ENCODE peak calls at places on chromosomes 2 and 18, in seven cellular contexts. One of them, this sample, is unnamed.

GRCh38 chr2:211611061-211611518 is 927.5 kb downstream of the ERBB4 start:
- DNase-seq in GM20000: peak; percentile 16
- DNase-seq in OCI-LY7: no peak
- DNase-seq in endothelial cell: no peak
- DNase-seq in mesothelial cell of epicardium: no peak
- DNase-seq in left ventricle myocardium inferior: no peak
- DNase-seq in H9: no peak
- DNase-seq in this sample: no peak

GRCh38 chr2:60551241-60552095 is 2.0 kb downstream of the BCL11A start:
- DNase-seq in GM20000: peak; percentile 29
- DNase-seq in H9: peak; percentile 63
- DNase-seq in OCI-LY7: peak; percentile 66
- DNase-seq in left ventricle myocardium inferior: no peak
- DNase-seq in endothelial cell: peak; percentile 50
- DNase-seq in mesothelial cell of epicardium: no peak
- DNase-seq in this sample: no peak

GRCh38 chr2:173493874-173494273 is 139.2 kb downstream of the CDCA7 start:
- DNase-seq in GM20000: no peak
- DNase-seq in mesothelial cell of epicardium: no peak
- DNase-seq in endothelial cell: no peak
- DNase-seq in H9: no peak
- DNase-seq in OCI-LY7: no peak
- DNase-seq in left ventricle myocardium inferior: no peak
- DNase-seq in this sample: no peak

GRCh38 chr18:51522821-51523220 is 325.3 kb upstream of the MEX3C start:
- DNase-seq in GM20000: no peak
- DNase-seq in endothelial cell: no peak
- DNase-seq in mesothelial cell of epicardium: no peak
- DNase-seq in H9: no peak
- DNase-seq in left ventricle myocardium inferior: no peak
- DNase-seq in OCI-LY7: no peak
- DNase-seq in this sample: no peak

GRCh38 chr18:57915848-57916596 is 112.9 kb upstream of the ATP8B1 start:
- DNase-seq in OCI-LY7: peak; percentile 9
- DNase-seq in endothelial cell: peak; percentile 15
- DNase-seq in left ventricle myocardium inferior: no peak
- DNase-seq in GM20000: no peak
- DNase-seq in mesothelial cell of epicardium: no peak
- DNase-seq in H9: no peak
- DNase-seq in this sample: no peak

GRCh38 chr2:241809383-241810303 is 650 bp downstream of the NEU4 start:
- DNase-seq in GM20000: peak; percentile 35
- DNase-seq in OCI-LY7: no peak
- DNase-seq in endothelial cell: no peak
- DNase-seq in H9: no peak
- DNase-seq in left ventricle myocardium inferior: no peak
- DNase-seq in mesothelial cell of epicardium: no peak
- DNase-seq in this sample: peak; percentile 41

GRCh38 chr2:222919841-222920609 is 59.2 kb downstream of the ACSL3 start:
- DNase-seq in OCI-LY7: no peak
- DNase-seq in H9: no peak
- DNase-seq in endothelial cell: no peak
- DNase-seq in GM20000: no peak
- DNase-seq in left ventricle myocardium inferior: no peak
- DNase-seq in mesothelial cell of epicardium: no peak
- DNase-seq in this sample: no peak

GRCh38 chr2:44044281-44044720 is 48.5 kb upstream of the LRPPRC start:
- DNase-seq in mesothelial cell of epicardium: peak; percentile 60
- DNase-seq in H9: peak; percentile 93
- DNase-seq in GM20000: peak; percentile 86
- DNase-seq in OCI-LY7: peak; percentile 86
- DNase-seq in left ventricle myocardium inferior: peak; percentile 52
- DNase-seq in endothelial cell: peak; percentile 88
- DNase-seq in this sample: peak; percentile 83

GRCh38 chr18:55912919-55913318 is 324.9 kb upstream of the TCF4 start:
- DNase-seq in mesothelial cell of epicardium: no peak
- DNase-seq in GM20000: no peak
- DNase-seq in left ventricle myocardium inferior: no peak
- DNase-seq in endothelial cell: no peak
- DNase-seq in OCI-LY7: no peak
- DNase-seq in H9: no peak
- DNase-seq in this sample: no peak

GRCh38 chr18:51275712-51276473 is 78.4 kb upstream of the MEX3C start:
- DNase-seq in H9: no peak
- DNase-seq in left ventricle myocardium inferior: peak; percentile 36
- DNase-seq in endothelial cell: no peak
- DNase-seq in mesothelial cell of epicardium: peak; percentile 30
- DNase-seq in OCI-LY7: no peak
- DNase-seq in GM20000: no peak
- DNase-seq in this sample: no peak

GRCh38 chr2:37344453-37345361 is at the start of gene QPCT:
- DNase-seq in OCI-LY7: peak; percentile 68
- DNase-seq in endothelial cell: peak; percentile 63
- DNase-seq in left ventricle myocardium inferior: peak; percentile 53
- DNase-seq in H9: no peak
- DNase-seq in GM20000: peak; percentile 82
- DNase-seq in mesothelial cell of epicardium: no peak
- DNase-seq in this sample: peak; percentile 74

GRCh38 chr2:57371186-57371585 is 675.4 kb upstream of the VRK2 start:
- DNase-seq in left ventricle myocardium inferior: no peak
- DNase-seq in OCI-LY7: no peak
- DNase-seq in H9: no peak
- DNase-seq in mesothelial cell of epicardium: no peak
- DNase-seq in GM20000: no peak
- DNase-seq in endothelial cell: no peak
- DNase-seq in this sample: no peak

GRCh38 chr2:171432969-171433762 is 624 bp downstream of the METTL8 start:
- DNase-seq in endothelial cell: no peak
- DNase-seq in H9: peak; percentile 45
- DNase-seq in GM20000: peak; percentile 47
- DNase-seq in OCI-LY7: peak; percentile 88
- DNase-seq in mesothelial cell of epicardium: no peak
- DNase-seq in left ventricle myocardium inferior: no peak
- DNase-seq in this sample: peak; percentile 54

GRCh38 chr2:120203341-120204021 is 19.7 kb downstream of the TMEM185B start:
- DNase-seq in OCI-LY7: no peak
- DNase-seq in mesothelial cell of epicardium: no peak
- DNase-seq in H9: peak; percentile 30
- DNase-seq in endothelial cell: no peak
- DNase-seq in left ventricle myocardium inferior: no peak
- DNase-seq in GM20000: no peak
- DNase-seq in this sample: no peak

GRCh38 chr2:240189686-240190085 is 49.2 kb upstream of the OTOS start:
- DNase-seq in OCI-LY7: no peak
- DNase-seq in left ventricle myocardium inferior: no peak
- DNase-seq in mesothelial cell of epicardium: no peak
- DNase-seq in H9: no peak
- DNase-seq in GM20000: no peak
- DNase-seq in endothelial cell: no peak
- DNase-seq in this sample: no peak

GRCh38 chr2:186068154-186068826 is 329.7 kb downstream of the FSIP2 start:
- DNase-seq in H9: no peak
- DNase-seq in OCI-LY7: no peak
- DNase-seq in left ventricle myocardium inferior: peak; percentile 30
- DNase-seq in GM20000: no peak
- DNase-seq in endothelial cell: no peak
- DNase-seq in mesothelial cell of epicardium: no peak
- DNase-seq in this sample: no peak

GRCh38 chr2:39657538-39657937 is 8.2 kb upstream of the TMEM178A start:
- DNase-seq in endothelial cell: no peak
- DNase-seq in GM20000: no peak
- DNase-seq in left ventricle myocardium inferior: no peak
- DNase-seq in H9: no peak
- DNase-seq in OCI-LY7: no peak
- DNase-seq in mesothelial cell of epicardium: no peak
- DNase-seq in this sample: no peak

GRCh38 chr2:196073521-196073920 is 4.9 kb upstream of the DNAH7 start:
- DNase-seq in H9: no peak
- DNase-seq in OCI-LY7: no peak
- DNase-seq in mesothelial cell of epicardium: no peak
- DNase-seq in left ventricle myocardium inferior: no peak
- DNase-seq in GM20000: no peak
- DNase-seq in endothelial cell: no peak
- DNase-seq in this sample: no peak
- TF ChIP-seq CTCF in H9: no peak
- TF ChIP-seq CTCF in OCI-LY7: no peak
- TF ChIP-seq CTCF in mesothelial cell of epicardium: no peak
- TF ChIP-seq CTCF in left ventricle myocardium inferior: no peak
- TF ChIP-seq CTCF in GM20000: no peak
- TF ChIP-seq CTCF in endothelial cell: no peak
- TF ChIP-seq CTCF in this sample: no peak

DNA sequence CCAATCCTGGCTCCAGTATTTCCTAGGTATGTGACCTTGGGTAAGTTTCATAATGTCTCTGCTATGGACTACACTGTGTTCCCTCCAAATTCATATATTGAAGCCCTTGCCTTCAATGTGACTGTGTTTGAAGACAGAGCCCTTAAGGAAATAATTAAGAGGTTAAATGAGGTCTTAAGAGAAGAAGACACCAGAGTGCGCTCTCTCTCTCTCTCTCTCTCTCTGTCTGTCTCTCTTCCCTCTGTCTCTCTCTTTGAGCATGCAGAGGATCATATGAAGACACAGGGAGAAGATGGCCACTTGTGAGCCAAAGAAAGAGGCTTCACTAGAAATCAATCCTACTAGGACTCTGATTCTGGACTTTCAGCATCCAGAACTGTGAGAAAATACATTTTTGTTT is 52.2 kb downstream of the NXPH2 start:
- DNase-seq in left ventricle myocardium inferior: no peak
- DNase-seq in endothelial cell: no peak
- DNase-seq in mesothelial cell of epicardium: no peak
- DNase-seq in GM20000: no peak
- DNase-seq in OCI-LY7: no peak
- DNase-seq in H9: no peak
- DNase-seq in this sample: no peak
- TF ChIP-seq CTCF in left ventricle myocardium inferior: no peak
- TF ChIP-seq CTCF in endothelial cell: no peak
- TF ChIP-seq CTCF in mesothelial cell of epicardium: no peak
- TF ChIP-seq CTCF in GM20000: no peak
- TF ChIP-seq CTCF in OCI-LY7: no peak
- TF ChIP-seq CTCF in H9: peak; percentile 43
- TF ChIP-seq CTCF in this sample: no peak

GRCh38 chr2:69027060-69027459 is 14.1 kb downstream of the ANTXR1 start:
- DNase-seq in GM20000: no peak
- DNase-seq in mesothelial cell of epicardium: no peak
- DNase-seq in OCI-LY7: no peak
- DNase-seq in H9: no peak
- DNase-seq in endothelial cell: no peak
- DNase-seq in left ventricle myocardium inferior: no peak
- DNase-seq in this sample: no peak

GRCh38 chr2:69023236-69023635 is 10.3 kb downstream of the ANTXR1 start:
- DNase-seq in OCI-LY7: no peak
- DNase-seq in mesothelial cell of epicardium: no peak
- DNase-seq in endothelial cell: no peak
- DNase-seq in left ventricle myocardium inferior: no peak
- DNase-seq in GM20000: no peak
- DNase-seq in H9: no peak
- DNase-seq in this sample: no peak

GRCh38 chr2:69026638-69027037 is 13.7 kb downstream of the ANTXR1 start:
- DNase-seq in H9: no peak
- DNase-seq in OCI-LY7: no peak
- DNase-seq in left ventricle myocardium inferior: no peak
- DNase-seq in GM20000: no peak
- DNase-seq in mesothelial cell of epicardium: no peak
- DNase-seq in endothelial cell: no peak
- DNase-seq in this sample: no peak

GRCh38 chr2:69022548-69022947 is 9.6 kb downstream of the ANTXR1 start:
- DNase-seq in OCI-LY7: no peak
- DNase-seq in H9: no peak
- DNase-seq in GM20000: no peak
- DNase-seq in endothelial cell: no peak
- DNase-seq in left ventricle myocardium inferior: no peak
- DNase-seq in mesothelial cell of epicardium: no peak
- DNase-seq in this sample: no peak

GRCh38 chr2:69026026-69026425 is 13.0 kb downstream of the ANTXR1 start:
- DNase-seq in OCI-LY7: peak; percentile 34
- DNase-seq in endothelial cell: peak; percentile 72
- DNase-seq in H9: peak; percentile 43
- DNase-seq in GM20000: peak; percentile 52
- DNase-seq in mesothelial cell of epicardium: no peak
- DNase-seq in left ventricle myocardium inferior: no peak
- DNase-seq in this sample: peak; percentile 49
- TF ChIP-seq CTCF in OCI-LY7: peak; percentile 81
- TF ChIP-seq CTCF in endothelial cell: peak; percentile 69
- TF ChIP-seq CTCF in H9: peak; percentile 77
- TF ChIP-seq CTCF in GM20000: peak; percentile 43
- TF ChIP-seq CTCF in mesothelial cell of epicardium: no peak
- TF ChIP-seq CTCF in left ventricle myocardium inferior: peak; percentile 70
- TF ChIP-seq CTCF in this sample: peak; percentile 65

DNA sequence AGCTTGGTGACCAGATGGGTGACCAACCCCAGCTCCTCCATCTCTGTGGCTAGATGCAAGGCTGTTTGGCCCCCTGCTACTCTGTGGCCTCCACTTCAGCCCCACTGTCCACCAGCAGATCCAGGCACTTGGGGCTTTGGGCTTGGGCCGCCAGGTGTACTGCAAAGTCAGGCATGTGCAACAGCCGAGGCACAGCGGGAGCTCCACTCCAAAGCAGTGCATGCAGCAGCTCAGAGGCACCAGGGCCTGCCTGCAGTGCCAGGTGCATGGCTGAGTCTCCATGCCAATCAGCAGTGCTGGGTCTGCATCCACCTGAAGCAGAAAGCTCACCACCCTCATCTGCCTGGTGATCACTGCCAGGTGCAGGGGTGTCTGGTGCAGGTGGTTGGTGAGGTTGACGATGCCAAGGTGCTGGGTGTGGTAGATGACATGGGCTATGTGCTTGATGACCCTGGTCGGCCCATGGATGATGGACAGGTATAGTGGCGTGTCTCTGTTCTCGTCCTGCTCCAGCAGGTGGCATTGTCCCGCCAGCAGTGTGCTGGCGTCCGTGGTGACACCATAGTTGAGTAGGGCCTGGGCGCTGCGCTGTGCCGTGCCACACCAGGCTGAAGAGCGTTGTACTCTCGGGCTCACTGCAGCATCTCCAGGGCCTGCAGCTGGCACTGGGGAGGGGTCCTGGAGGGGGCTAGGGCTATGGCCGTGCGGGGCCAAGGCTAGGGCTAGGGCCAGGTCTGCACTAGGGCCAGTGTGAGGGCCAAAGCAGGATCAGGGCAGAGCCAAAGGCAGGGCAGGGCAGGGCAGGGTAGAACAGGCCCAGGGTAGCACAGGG is 1.0 kb upstream of the ANKRD62 start:
- DNase-seq in left ventricle myocardium inferior: no peak
- DNase-seq in endothelial cell: peak; percentile 63
- DNase-seq in mesothelial cell of epicardium: no peak
- DNase-seq in GM20000: peak; percentile 69
- DNase-seq in H9: peak; percentile 72
- DNase-seq in OCI-LY7: no peak
- DNase-seq in this sample: peak; percentile 68
- TF ChIP-seq CTCF in left ventricle myocardium inferior: peak; percentile 57
- TF ChIP-seq CTCF in endothelial cell: no peak
- TF ChIP-seq CTCF in mesothelial cell of epicardium: no peak
- TF ChIP-seq CTCF in GM20000: peak; percentile 27
- TF ChIP-seq CTCF in H9: peak; percentile 63
- TF ChIP-seq CTCF in OCI-LY7: peak; percentile 43
- TF ChIP-seq CTCF in this sample: peak; percentile 50

This sample was measured in GM13977.